ENCODE peak calls at places on chromosomes 16 and 17, in five cellular contexts. L, Z, S, F and C are unnamed samples.

GRCh38 chr17:53894591-53894990 is 71.9 kb downstream of the KIF2B start:
- DNase-seq in F (no peak), L (no peak), S (no peak), Z (no peak), C (no peak)

GRCh38 chr16:68272501-68273209 is 8.3 kb downstream of the SLC7A6 start:
- DNase-seq in F (no peak), Z (peak), L (no peak), S (peak), C (no peak)

GRCh38 chr17:43545383-43545632 is 832 bp downstream of the ETV4 start:
- DNase-seq in S (peak), L (no peak), F (peak), Z (peak), C (no peak)

GRCh38 chr17:78325076-78325712 is 34.7 kb downstream of the SOCS3 start:
- DNase-seq in Z (no peak), L (no peak), S (no peak), F (peak), C (no peak)

GRCh38 chr16:80680046-80680445 is 124.4 kb downstream of the CDYL2 start:
- DNase-seq in L (no peak), S (no peak), F (no peak), Z (peak), C (no peak)

GRCh38 chr16:20515580-20516179 is 60.5 kb downstream of the ACSM2B start:
- DNase-seq in S (no peak), L (no peak), F (peak), Z (no peak), C (no peak)

GRCh38 chr16:50156590-50156989 is 3.5 kb downstream of the TENT4B start:
- DNase-seq in Z (no peak), S (no peak), F (no peak), L (no peak), C (no peak)

GRCh38 chr16:47924950-47925349 is 230.8 kb downstream of the ABCC12 start:
- DNase-seq in S (no peak), L (no peak), F (no peak), Z (no peak), C (no peak)

GRCh38 chr17:55219939-55220338 is 44.8 kb upstream of the HLF start:
- DNase-seq in L (no peak), Z (no peak), F (peak), S (no peak), C (no peak)

GRCh38 chr16:68338326-68339119 is 27.7 kb downstream of the PRMT7 start:
- DNase-seq in Z (no peak), L (no peak), F (no peak), S (no peak), C (no peak)

GRCh38 chr17:27778193-27778592 is 22.1 kb downstream of the NOS2 start:
- DNase-seq in Z (peak), F (peak), L (no peak), S (no peak), C (no peak)

GRCh38 chr16:1706386-1707192 is 594 bp downstream of the MAPK8IP3 start:
- DNase-seq in Z (peak), L (no peak), S (no peak), F (peak), C (no peak)

GRCh38 chr16:11658896-11659708 is 9.2 kb upstream of the SNN start:
- DNase-seq in S (no peak), L (no peak), Z (peak), F (peak), C (no peak)

GRCh38 chr16:82751020-82751419 is 124.3 kb downstream of the CDH13 start:
- DNase-seq in L (no peak), S (no peak), Z (no peak), F (no peak), C (no peak)

GRCh38 chr16:80526418-80527061 is 14.3 kb upstream of the DYNLRB2 start:
- DNase-seq in S (peak), Z (peak), F (peak), L (peak), C (peak)

GRCh38 chr17:53818894-53819293 is 3.8 kb upstream of the KIF2B start:
- DNase-seq in Z (no peak), F (no peak), L (no peak), S (no peak), C (no peak)

GRCh38 chr17:6654816-6655731 is 3.5 kb downstream of the C17orf100 start:
- DNase-seq in L (no peak), Z (peak), S (no peak), F (no peak), C (no peak)

GRCh38 chr17:74532115-74532514 is 840 bp upstream of the CD300LB start:
- DNase-seq in F (no peak), S (no peak), L (no peak), Z (no peak), C (peak)

GRCh38 chr17:57075193-57075592 is 9.9 kb upstream of the AKAP1 start:
- DNase-seq in L (no peak), F (no peak), S (no peak), Z (no peak), C (no peak)

GRCh38 chr17:40345161-40346034 is 19.1 kb downstream of the GJD3 start:
- DNase-seq in Z (peak), S (no peak), F (peak), L (no peak), C (no peak)

GRCh38 chr17:72388765-72389473 is 268.1 kb downstream of the SOX9 start:
- DNase-seq in F (peak), L (no peak), S (no peak), Z (peak), C (peak)

GRCh38 chr17:1577657-1578428 is 15.3 kb upstream of the PITPNA start:
- DNase-seq in L (no peak), S (no peak), F (no peak), Z (no peak), C (no peak)
- H3K4me3 ChIP-seq in L (no peak), S (no peak), F (no peak), Z (no peak), C (no peak)

GRCh38 chr17:38621538-38621937 is 15.8 kb upstream of the SRCIN1 start:
- DNase-seq in L (no peak), F (no peak), Z (no peak), S (no peak), C (no peak)
- H3K4me3 ChIP-seq in L (no peak), F (no peak), Z (no peak), S (no peak), C (no peak)

DNA sequence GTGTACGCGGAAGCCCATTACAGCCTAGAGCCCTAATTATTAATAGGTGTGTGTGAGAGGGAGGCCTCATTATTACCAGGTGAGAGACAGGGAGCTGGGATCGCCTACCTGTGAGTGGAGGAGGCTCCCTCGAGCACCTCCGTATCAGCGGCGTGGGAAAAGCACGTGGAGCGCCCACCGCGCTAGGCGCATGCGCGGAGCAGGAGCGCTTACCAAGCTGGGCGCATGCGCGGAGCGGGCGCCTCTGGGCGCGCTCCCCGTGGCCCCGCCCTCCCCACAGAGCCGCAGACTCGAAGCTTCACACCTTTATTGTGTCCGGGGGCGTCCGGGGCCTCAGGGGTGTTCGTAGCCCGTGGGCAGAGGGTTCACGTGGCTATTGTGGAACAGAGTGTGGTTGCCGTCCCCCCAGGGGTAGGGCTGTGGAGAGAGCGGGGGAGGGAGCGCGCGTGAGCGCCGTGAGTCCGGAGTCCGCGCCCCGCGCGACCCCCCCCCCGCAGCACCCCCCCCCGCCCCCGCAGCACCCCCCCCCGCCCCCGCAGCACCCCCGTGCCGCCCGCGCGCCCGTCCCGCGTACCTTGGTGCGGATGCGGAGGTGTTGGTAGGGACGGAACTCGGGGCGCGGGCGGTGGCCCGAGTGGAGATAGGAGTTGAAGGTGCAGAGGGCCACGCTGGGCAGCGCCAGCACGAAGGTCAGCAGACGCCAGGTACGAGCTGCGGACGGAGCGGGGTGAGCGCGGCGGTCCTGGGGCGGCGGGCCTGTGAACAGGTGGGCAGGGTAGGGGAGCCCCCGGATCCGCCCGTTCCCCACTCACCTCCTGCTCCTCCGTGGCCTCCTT is 501 bp downstream of the COX6A2 start:
- DNase-seq in S (peak), Z (peak), F (peak), L (no peak), C (no peak)
- H3K4me3 ChIP-seq in S (no peak), Z (no peak), F (no peak), L (peak), C (no peak)

GRCh38 chr17:49752508-49752907 is 11.4 kb downstream of the FAM117A start:
- DNase-seq in F (no peak), Z (no peak), S (no peak), L (no peak), C (no peak)
- H3K4me3 ChIP-seq in F (no peak), Z (no peak), S (no peak), L (no peak), C (no peak)

GRCh38 chr17:80187090-80187489 is 17.3 kb downstream of the CARD14 start:
- DNase-seq in L (no peak), F (peak), Z (peak), S (no peak), C (no peak)
- H3K4me3 ChIP-seq in L (no peak), F (no peak), Z (no peak), S (no peak), C (no peak)

GRCh38 chr17:52158450-52159042 is at the start of gene CA10:
- DNase-seq in F (no peak), Z (peak), S (no peak), L (no peak), C (no peak)
- H3K4me3 ChIP-seq in F (peak), Z (peak), S (no peak), L (no peak), C (no peak)

GRCh38 chr17:82035956-82036633 is 1.4 kb downstream of the DCXR start:
- DNase-seq in S (no peak), Z (no peak), L (no peak), F (no peak), C (no peak)

GRCh38 chr17:82037113-82037888 is at the start of gene DCXR:
- DNase-seq in S (peak), L (peak), Z (peak), F (peak), C (peak)

GRCh38 chr17:82036634-82037112 is 824 bp downstream of the DCXR start:
- DNase-seq in Z (no peak), L (no peak), F (no peak), S (no peak), C (no peak)

GRCh38 chr17:82039695-82040299 is 2.3 kb upstream of the DCXR start:
- DNase-seq in S (no peak), F (no peak), L (no peak), Z (no peak), C (no peak)

GRCh38 chr17:82037889-82038195 is 345 bp upstream of the DCXR start:
- DNase-seq in L (no peak), S (no peak), F (no peak), Z (no peak), C (no peak)
- H3K4me3 ChIP-seq in L (peak), S (peak), F (no peak), Z (peak), C (peak)

GRCh38 chr17:35144840-35145239 is 2.7 kb upstream of the NLE1 start:
- DNase-seq in L (no peak), F (no peak), S (no peak), Z (no peak), C (no peak)

GRCh38 chr17:35149941-35150340 is 2.3 kb downstream of the UNC45B start:
- DNase-seq in S (no peak), F (no peak), Z (no peak), L (no peak), C (no peak)

GRCh38 chr17:35148144-35148543 is 527 bp downstream of the UNC45B start:
- DNase-seq in Z (no peak), F (no peak), S (no peak), L (no peak), C (no peak)

GRCh38 chr17:35146214-35146833 is 1.3 kb upstream of the UNC45B start:
- DNase-seq in L (no peak), F (no peak), S (no peak), Z (peak), C (no peak)

GRCh38 chr17:35147313-35147982 is at the start of gene UNC45B:
- DNase-seq in L (no peak), Z (no peak), S (no peak), F (no peak), C (no peak)
- H3K4me3 ChIP-seq in L (no peak), Z (no peak), S (no peak), F (peak), C (no peak)

DNA sequence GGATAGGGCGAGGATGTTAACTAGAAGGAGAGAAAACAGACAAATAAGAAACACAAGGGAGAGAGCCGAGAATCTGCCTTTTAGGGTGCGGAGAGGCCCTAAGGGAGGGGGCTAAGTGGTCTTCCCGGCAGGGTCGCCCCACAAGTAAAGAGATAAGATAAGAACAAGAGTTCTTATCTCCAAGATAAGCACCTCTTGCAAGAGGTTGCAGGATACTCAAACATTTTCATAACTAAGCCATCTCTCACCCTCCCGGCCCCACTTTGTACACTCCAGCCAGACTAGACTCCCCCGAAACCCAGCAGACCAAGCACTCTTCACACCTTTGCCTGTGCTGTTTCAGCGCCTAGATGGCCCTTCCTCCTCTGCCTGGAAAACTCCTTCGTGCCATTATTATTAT is 14.3 kb downstream of the ZNF319 start:
- DNase-seq in Z (no peak), F (no peak), S (no peak), L (no peak), C (no peak)
- H3K4me3 ChIP-seq in Z (peak), F (peak), S (no peak), L (no peak), C (no peak)

GRCh38 chr17:65560628-65561371 is 648 bp downstream of the AXIN2 start:
- DNase-seq in Z (peak), S (peak), L (no peak), F (peak), C (peak)

GRCh38 chr17:65558683-65559311 is 2.7 kb downstream of the AXIN2 start:
- DNase-seq in F (no peak), Z (no peak), S (no peak), L (no peak), C (no peak)

GRCh38 chr17:65559802-65560627 is 1.4 kb downstream of the AXIN2 start:
- DNase-seq in F (peak), Z (no peak), S (no peak), L (no peak), C (no peak)

GRCh38 chr17:65558311-65558682 is 3.2 kb downstream of the AXIN2 start:
- DNase-seq in S (no peak), F (no peak), Z (no peak), L (no peak), C (no peak)

DNA sequence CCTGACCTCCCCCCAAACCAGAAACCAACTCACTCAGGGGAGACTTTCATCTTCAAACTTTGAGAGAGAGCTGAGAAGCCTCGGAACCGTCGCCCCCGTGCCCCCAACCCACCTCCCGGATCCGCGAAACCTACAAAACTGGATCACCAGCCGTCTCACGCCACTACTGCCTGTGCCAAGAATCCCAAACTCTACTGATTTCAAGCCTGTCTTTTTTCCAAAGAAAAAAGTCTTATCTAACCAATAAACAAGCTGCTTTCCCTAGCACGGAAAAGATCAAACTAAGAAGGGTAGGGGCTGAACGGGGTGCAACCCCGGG is 2.0 kb downstream of the AXIN2 start:
- DNase-seq in F (no peak), L (no peak), Z (no peak), S (no peak), C (no peak)
- H3K4me3 ChIP-seq in F (peak), L (peak), Z (no peak), S (peak), C (peak)